ENCODE peak calls at places on chromosomes 3 and 15, in six cellular contexts. M is iPS DF 6.9, H is mucosa of descending colon, X is tibial nerve, T is esophagus muscularis mucosa, L is HAP-1. D is an unnamed sample. For H3K4me1, the result is how much of the 10 kb centered on the place peaks cover.

GRCh38 chr3:136836511-136837156 is 17.7 kb downstream of the SLC35G2 start:
- DNase-seq in M (no peak), H (no peak), X (no peak), T (no peak), L (no peak), D (no peak)

GRCh38 chr3:127217594-127218456 is 24.9 kb downstream of the PRR23E start:
- DNase-seq in M (no peak), H (no peak), X (no peak), T (no peak), L (no peak), D (no peak)

GRCh38 chr15:89187911-89188514 is 33.4 kb downstream of the RLBP1 start:
- DNase-seq in M (no peak), H (no peak), X (no peak), T (no peak), L (no peak), D (no peak)

GRCh38 chr3:126959921-126960603 is 22.9 kb upstream of the PLXNA1 start:
- DNase-seq in M (no peak), H (peak), X (no peak), T (no peak), L (no peak), D (no peak)

GRCh38 chr3:23402728-23403505 is 199.8 kb downstream of the UBE2E2 start:
- DNase-seq in M (no peak), H (no peak), X (no peak), T (no peak), L (no peak), D (no peak)

GRCh38 chr3:186254676-186255665 is 107.1 kb downstream of the DGKG start:
- DNase-seq in M (no peak), H (no peak), X (no peak), T (no peak), L (no peak), D (no peak)

GRCh38 chr3:141366285-141367037 is 1.8 kb upstream of the ZBTB38 start:
- DNase-seq in M (no peak), H (peak), X (peak), T (peak), L (no peak), D (no peak)

GRCh38 chr3:49163609-49164008 is 2.5 kb downstream of the CCDC71 start:
- DNase-seq in M (no peak), H (no peak), X (no peak), T (no peak), L (no peak), D (no peak)

GRCh38 chr15:69679623-69680228 is 227.1 kb downstream of the RPLP1 start:
- DNase-seq in M (no peak), H (no peak), X (no peak), T (no peak), L (no peak), D (no peak)

GRCh38 chr3:119912220-119912619 is 130.3 kb downstream of the NR1I2 start:
- DNase-seq in M (no peak), H (no peak), X (no peak), T (no peak), L (no peak), D (no peak)

GRCh38 chr3:129039271-129040038 is 21.1 kb upstream of the GP9 start:
- DNase-seq in M (no peak), H (peak), X (no peak), T (no peak), L (peak), D (no peak)

GRCh38 chr3:38573606-38574005 is 75.9 kb downstream of the SCN5A start:
- DNase-seq in M (no peak), H (no peak), X (no peak), T (peak), L (peak), D (no peak)

GRCh38 chr3:43755511-43756200 is 64.9 kb downstream of the ABHD5 start:
- DNase-seq in M (no peak), H (no peak), X (no peak), T (no peak), L (no peak), D (peak)

GRCh38 chr15:28917791-28918140 is 32.0 kb downstream of the APBA2 start:
- DNase-seq in M (no peak), H (no peak), X (no peak), T (no peak), L (no peak), D (no peak)
- H3K4me1 ChIP-seq in M (under half), H (under half), X (under half), T (under half), L (under half), D (under half)

GRCh38 chr3:45553469-45553974 is 41.0 kb upstream of the LIMD1 start:
- DNase-seq in M (no peak), H (no peak), X (peak), T (no peak), L (no peak), D (no peak)
- H3K4me1 ChIP-seq in M (under half), H (under half), X (under half), T (under half), L (under half), D (under half)

GRCh38 chr3:30612422-30613134 is 6.2 kb downstream of the TGFBR2 start:
- DNase-seq in M (no peak), H (no peak), X (no peak), T (no peak), L (no peak), D (no peak)

GRCh38 chr3:30607032-30607833 is 832 bp downstream of the TGFBR2 start:
- DNase-seq in M (no peak), H (peak), X (peak), T (peak), L (peak), D (peak)

GRCh38 chr3:30611613-30612421 is 5.4 kb downstream of the TGFBR2 start:
- DNase-seq in M (no peak), H (no peak), X (no peak), T (no peak), L (no peak), D (peak)

GRCh38 chr3:30610702-30611410 is 4.5 kb downstream of the TGFBR2 start:
- DNase-seq in M (no peak), H (no peak), X (no peak), T (no peak), L (no peak), D (no peak)

GRCh38 chr3:30609930-30610701 is 3.7 kb downstream of the TGFBR2 start:
- DNase-seq in M (no peak), H (no peak), X (no peak), T (no peak), L (no peak), D (no peak)
- H3K4me1 ChIP-seq in M (under half), H (under half), X (under half), T (half or more), L (under half), D (half or more)

GRCh38 chr3:9100132-9100894 is 137.0 kb upstream of the RAD18 start:
- DNase-seq in M (no peak), H (no peak), X (no peak), T (no peak), L (no peak), D (no peak)

GRCh38 chr3:9104121-9104520 is 140.8 kb upstream of the RAD18 start:
- DNase-seq in M (no peak), H (no peak), X (no peak), T (no peak), L (no peak), D (no peak)

GRCh38 chr3:9099711-9100110 is 136.4 kb upstream of the RAD18 start:
- DNase-seq in M (no peak), H (no peak), X (no peak), T (no peak), L (no peak), D (no peak)

GRCh38 chr3:9101286-9101685 is 138.0 kb upstream of the RAD18 start:
- DNase-seq in M (no peak), H (no peak), X (no peak), T (no peak), L (no peak), D (no peak)

GRCh38 chr3:9102240-9102841 is 139.1 kb upstream of the RAD18 start:
- DNase-seq in M (peak), H (no peak), X (no peak), T (no peak), L (peak), D (no peak)
- H3K4me1 ChIP-seq in M (under half), H (under half), X (under half), T (under half), L (under half), D (under half)

GRCh38 chr3:16199769-16200168 is 25.3 kb downstream of the GALNT15 start:
- DNase-seq in M (no peak), H (no peak), X (no peak), T (no peak), L (no peak), D (no peak)
- H3K4me1 ChIP-seq in M (under half), H (under half), X (under half), T (under half), L (under half), D (under half)

DNA sequence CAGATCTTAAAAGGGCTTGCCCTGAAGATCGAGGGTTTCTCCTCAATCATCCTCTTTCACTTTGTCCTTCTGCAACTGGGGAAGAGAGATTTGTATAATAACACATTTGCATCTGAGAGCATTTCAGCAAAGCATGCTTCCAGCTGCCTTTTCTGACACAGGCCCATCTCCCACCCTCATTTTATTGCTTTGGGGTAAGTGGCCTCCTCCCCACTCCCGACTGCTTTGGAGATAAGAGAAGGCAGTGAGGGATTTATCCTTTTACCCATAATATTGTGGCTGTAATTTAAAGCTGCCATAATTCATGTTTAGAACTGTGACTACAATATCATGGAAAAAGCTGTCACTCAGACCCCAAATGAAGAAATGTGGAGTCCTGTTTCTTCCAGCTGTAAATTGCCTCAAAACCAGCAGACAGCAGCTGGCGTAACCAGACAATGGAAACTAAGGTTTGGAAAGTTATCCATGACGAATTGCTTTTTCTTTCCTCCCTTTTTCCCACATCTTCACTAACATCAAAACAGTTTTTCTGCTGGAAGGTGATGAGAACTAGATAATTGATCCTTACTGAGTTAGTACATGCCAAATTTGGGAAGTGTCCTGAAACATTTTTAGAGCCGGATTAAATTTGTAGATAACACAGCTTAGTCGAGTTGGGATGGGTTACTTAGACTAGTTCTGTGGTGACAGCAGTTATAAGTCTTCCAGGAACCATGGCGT is 104.2 kb upstream of the PFN2 start:
- DNase-seq in M (no peak), H (no peak), X (no peak), T (peak), L (peak), D (no peak)
- H3K4me1 ChIP-seq in M (under half), H (under half), X (under half), T (under half), L (under half), D (under half)

DNA sequence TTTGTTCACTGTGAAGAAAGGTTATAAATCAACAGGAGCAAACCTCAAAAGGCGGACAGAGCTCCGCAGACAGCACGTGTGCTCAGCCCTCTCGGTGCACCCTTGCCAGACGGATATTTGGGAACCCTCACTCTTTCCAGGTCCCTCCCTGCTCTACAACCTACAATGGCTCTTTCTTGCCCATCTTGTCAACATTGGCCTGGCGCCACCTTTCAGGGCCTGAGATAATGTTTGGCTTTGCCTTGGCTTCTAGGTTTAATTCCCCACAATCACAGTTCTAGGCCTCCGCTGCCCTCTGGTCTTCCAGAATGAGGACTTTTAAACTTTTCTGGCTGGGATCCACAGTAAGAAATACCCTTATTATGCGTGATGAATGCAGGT is 21.9 kb downstream of the THSD4 start:
- DNase-seq in M (no peak), H (peak), X (no peak), T (peak), L (no peak), D (no peak)
- H3K4me1 ChIP-seq in M (under half), H (under half), X (under half), T (under half), L (under half), D (under half)